ENCODE peak calls at places on chromosomes 4 and X, in four cellular contexts. One of them, this sample, is unnamed.

GRCh38 chrX:19514791-19515614 is at the start of gene MAP3K15:
- DNase-seq in NCI-H1417: peak; percentile 19
- DNase-seq in effector memory CD4-positive, alpha-beta T cell: no peak
- DNase-seq in fibroblast of the aortic adventitia: no peak
- DNase-seq in this sample: peak; percentile 9

GRCh38 chr4:128470492-128471053 is 183.0 kb upstream of the PGRMC2 start:
- DNase-seq in effector memory CD4-positive, alpha-beta T cell: no peak
- DNase-seq in NCI-H1417: no peak
- DNase-seq in fibroblast of the aortic adventitia: no peak
- DNase-seq in this sample: no peak

GRCh38 chrX:1925053-1925481 is 310.2 kb downstream of the ASMT start:
- DNase-seq in fibroblast of the aortic adventitia: no peak
- DNase-seq in effector memory CD4-positive, alpha-beta T cell: no peak
- DNase-seq in NCI-H1417: peak; percentile 61
- DNase-seq in this sample: no peak

GRCh38 chrX:107924136-107924746 is 57.9 kb downstream of the TEX13B start:
- DNase-seq in fibroblast of the aortic adventitia: no peak
- DNase-seq in NCI-H1417: no peak
- DNase-seq in effector memory CD4-positive, alpha-beta T cell: no peak
- DNase-seq in this sample: no peak

GRCh38 chr4:23970193-23970850 is 80.5 kb upstream of the PPARGC1A start:
- DNase-seq in NCI-H1417: no peak
- DNase-seq in fibroblast of the aortic adventitia: no peak
- DNase-seq in effector memory CD4-positive, alpha-beta T cell: no peak
- DNase-seq in this sample: peak; percentile 84

GRCh38 chr4:68885545-68885944 is 66.1 kb downstream of the UGT2A3 start:
- DNase-seq in fibroblast of the aortic adventitia: no peak
- DNase-seq in NCI-H1417: no peak
- DNase-seq in effector memory CD4-positive, alpha-beta T cell: no peak
- DNase-seq in this sample: no peak

GRCh38 chrX:19589105-19589504 is 73.8 kb upstream of the MAP3K15 start:
- DNase-seq in NCI-H1417: no peak
- DNase-seq in effector memory CD4-positive, alpha-beta T cell: no peak
- DNase-seq in fibroblast of the aortic adventitia: no peak
- DNase-seq in this sample: no peak

GRCh38 chr4:80197132-80197573 is at the start of gene PRDM8:
- DNase-seq in fibroblast of the aortic adventitia: no peak
- DNase-seq in effector memory CD4-positive, alpha-beta T cell: no peak
- DNase-seq in NCI-H1417: no peak
- DNase-seq in this sample: no peak

GRCh38 chr4:141130947-141131545 is 2.2 kb downstream of the RNF150 start:
- DNase-seq in NCI-H1417: no peak
- DNase-seq in effector memory CD4-positive, alpha-beta T cell: no peak
- DNase-seq in fibroblast of the aortic adventitia: no peak
- DNase-seq in this sample: no peak

GRCh38 chrX:94831364-94831763 is 1157.4 kb downstream of the FAM133A start:
- DNase-seq in NCI-H1417: no peak
- DNase-seq in fibroblast of the aortic adventitia: peak; percentile 39
- DNase-seq in effector memory CD4-positive, alpha-beta T cell: no peak
- DNase-seq in this sample: no peak

GRCh38 chr4:24912252-24913098 is at the start of gene CCDC149:
- DNase-seq in fibroblast of the aortic adventitia: peak; percentile 50
- DNase-seq in NCI-H1417: peak; percentile 93
- DNase-seq in effector memory CD4-positive, alpha-beta T cell: no peak
- DNase-seq in this sample: peak; percentile 74

GRCh38 chr4:67083496-67083895 is 461.8 kb downstream of the CENPC start:
- DNase-seq in effector memory CD4-positive, alpha-beta T cell: no peak
- DNase-seq in NCI-H1417: no peak
- DNase-seq in fibroblast of the aortic adventitia: no peak
- DNase-seq in this sample: no peak

GRCh38 chr4:63556332-63556731 is 852.9 kb downstream of the TECRL start:
- DNase-seq in NCI-H1417: no peak
- DNase-seq in effector memory CD4-positive, alpha-beta T cell: no peak
- DNase-seq in fibroblast of the aortic adventitia: no peak
- DNase-seq in this sample: no peak

GRCh38 chrX:124641737-124642491 is 295.6 kb downstream of the SH2D1A start:
- DNase-seq in NCI-H1417: no peak
- DNase-seq in fibroblast of the aortic adventitia: no peak
- DNase-seq in effector memory CD4-positive, alpha-beta T cell: no peak
- DNase-seq in this sample: no peak

GRCh38 chr4:117777721-117778120 is 256.6 kb upstream of the NDST3 start:
- DNase-seq in effector memory CD4-positive, alpha-beta T cell: no peak
- DNase-seq in NCI-H1417: no peak
- DNase-seq in fibroblast of the aortic adventitia: no peak
- DNase-seq in this sample: peak; percentile 62